ENCODE peak calls at places on chromosomes 5 and 9, in five cellular contexts. S is choroid plexus epithelial cell, Q is GM23248, G is AG04450, Y is OCI-LY7. U is an unnamed sample.
A peak's percentile ranks its signal among the peaks of the same experiment; 100 is the strongest.

GRCh38 chr5:157442989-157443619 is 16.9 kb upstream of the NIPAL4 start:
- DNase-seq in S (no peak), Q (no peak), G (no peak), Y (no peak), U (no peak)

GRCh38 chr5:149210968-149211495 is 60.6 kb upstream of the AFAP1L1 start:
- DNase-seq in Y (no peak), Q (no peak), G (no peak), S (peak; percentile 38), U (no peak)

GRCh38 chr5:142426129-142426641 is 101.4 kb upstream of the SPRY4 start:
- DNase-seq in G (no peak), Q (peak; percentile 38), Y (no peak), S (peak; percentile 84), U (no peak)

GRCh38 chr9:125513634-125514413 is 193.2 kb downstream of the MAPKAP1 start:
- DNase-seq in Q (peak; percentile 78), S (peak; percentile 81), Y (no peak), G (no peak), U (peak; percentile 17)

GRCh38 chr5:2173067-2173466 is 290.3 kb upstream of the IRX4 start:
- DNase-seq in Q (no peak), Y (no peak), G (no peak), S (no peak), U (no peak)

GRCh38 chr9:127717766-127718165 is 1.9 kb downstream of the TTC16 start:
- DNase-seq in S (no peak), G (no peak), Y (no peak), Q (no peak), U (no peak)

GRCh38 chr9:70257991-70258691 is 637 bp upstream of the SMC5 start:
- DNase-seq in G (peak; percentile 18), Q (peak; percentile 68), Y (peak; percentile 30), S (peak; percentile 62), U (no peak)

GRCh38 chr5:148788636-148789035 is 37.8 kb upstream of the ADRB2 start:
- DNase-seq in Q (peak; percentile 22), S (no peak), Y (no peak), G (no peak), U (no peak)

GRCh38 chr5:159050408-159051091 is 49.2 kb downstream of the EBF1 start:
- DNase-seq in Q (peak; percentile 91), S (peak; percentile 83), G (no peak), Y (peak; percentile 51), U (no peak)

GRCh38 chr9:135272608-135273007 is 185.1 kb downstream of the OLFM1 start:
- DNase-seq in Y (no peak), S (no peak), G (no peak), Q (no peak), U (no peak)

GRCh38 chr9:114035221-114035844 is 42.8 kb downstream of the AMBP start:
- DNase-seq in Q (no peak), G (no peak), Y (no peak), S (no peak), U (no peak)

GRCh38 chr5:72503888-72504491 is 3.2 kb downstream of the ZNF366 start:
- DNase-seq in Y (no peak), S (peak; percentile 46), Q (peak; percentile 60), G (no peak), U (no peak)

GRCh38 chr5:177603631-177604030 is 3.7 kb downstream of the B4GALT7 start:
- DNase-seq in Q (no peak), S (no peak), G (no peak), Y (no peak), U (no peak)

GRCh38 chr9:125985998-125986655 is 239.0 kb downstream of the PBX3 start:
- DNase-seq in Q (no peak), G (no peak), S (no peak), Y (no peak), U (no peak)

GRCh38 chr5:143705416-143705815 is 106.5 kb upstream of the HMHB1 start:
- DNase-seq in Y (no peak), Q (no peak), S (no peak), G (no peak), U (no peak)

GRCh38 chr5:71666321-71666720 is 52.8 kb upstream of the CARTPT start:
- DNase-seq in G (no peak), S (no peak), Q (no peak), Y (no peak), U (no peak)

GRCh38 chr5:37722236-37723146 is 117.3 kb downstream of the GDNF start:
- DNase-seq in Q (peak; percentile 97), G (peak; percentile 65), Y (no peak), S (peak; percentile 90), U (peak; percentile 88)

GRCh38 chr5:100840364-100840763 is 62.7 kb downstream of the ST8SIA4 start:
- DNase-seq in Q (peak; percentile 39), G (no peak), S (peak; percentile 88), Y (peak; percentile 40), U (no peak)

GRCh38 chr9:135085830-135086546 is 1.5 kb upstream of the OLFM1 start:
- DNase-seq in Y (peak; percentile 26), S (peak; percentile 75), G (peak; percentile 6), Q (peak; percentile 86), U (no peak)

GRCh38 chr5:59845733-59846132 is 47.8 kb downstream of the PDE4D start:
- DNase-seq in G (no peak), S (peak; percentile 87), Y (no peak), Q (peak; percentile 6), U (no peak)

GRCh38 chr9:33946779-33947535 is 101.7 kb downstream of the UBAP2 start:
- DNase-seq in S (peak; percentile 96), G (peak; percentile 91), Q (peak; percentile 97), Y (no peak), U (peak; percentile 95)

GRCh38 chr9:33852216-33852826 is 35.4 kb downstream of the UBE2R2 start:
- DNase-seq in Y (peak; percentile 74), Q (peak; percentile 79), G (no peak), S (peak; percentile 61), U (no peak)

GRCh38 chr9:136086213-136086881 is 8.7 kb downstream of the NACC2 start:
- DNase-seq in Y (no peak), G (no peak), S (no peak), Q (no peak), U (no peak)

GRCh38 chr9:71675857-71676165 is 92.5 kb downstream of the CEMIP2 start:
- DNase-seq in S (no peak), Q (no peak), G (no peak), Y (no peak), U (no peak)

GRCh38 chr5:133336121-133336968 is 276.0 kb downstream of the FSTL4 start:
- DNase-seq in Y (no peak), Q (no peak), G (no peak), S (no peak), U (no peak)

GRCh38 chr5:174510771-174511453 is 213.5 kb upstream of the MSX2 start:
- DNase-seq in Y (no peak), G (no peak), Q (no peak), S (no peak), U (no peak)

GRCh38 chr5:131957721-131958483 is 12.4 kb upstream of the MEIKIN start:
- DNase-seq in G (no peak), Y (no peak), Q (no peak), S (no peak), U (no peak)

GRCh38 chr5:74665246-74665645 is 19.8 kb upstream of the HEXB start:
- DNase-seq in S (peak; percentile 63), Q (no peak), Y (no peak), G (no peak), U (no peak)

GRCh38 chr5:173830421-173830820 is 57.7 kb upstream of the CPEB4 start:
- DNase-seq in G (no peak), S (no peak), Q (no peak), Y (peak; percentile 59), U (no peak)

GRCh38 chr5:396715-397032 is 46.3 kb upstream of the EXOC3 start:
- DNase-seq in S (no peak), Y (no peak), G (no peak), Q (no peak), U (no peak)

GRCh38 chr5:400282-401215 is 42.4 kb upstream of the EXOC3 start:
- DNase-seq in Q (peak; percentile 92), Y (no peak), S (no peak), G (no peak), U (peak; percentile 84)

GRCh38 chr5:398475-399295 is 44.3 kb upstream of the EXOC3 start:
- DNase-seq in G (no peak), Q (no peak), Y (no peak), S (no peak), U (no peak)

GRCh38 chr5:401216-402034 is 41.6 kb upstream of the EXOC3 start:
- DNase-seq in Y (no peak), G (no peak), S (no peak), Q (no peak), U (no peak)

GRCh38 chr5:399296-400281 is 43.4 kb upstream of the EXOC3 start:
- DNase-seq in Q (peak; percentile 100), G (peak; percentile 95), Y (no peak), S (peak; percentile 82), U (peak; percentile 88)
- H3K4me3 ChIP-seq in Q (peak overlapping the region; percentile 63), G (no peak overlapping the region), Y (no peak overlapping the region), S (peak overlapping the region; percentile 23), U (peak overlapping the region; percentile 45)

GRCh38 chr9:90423661-90424193 is 218.9 kb downstream of the DIRAS2 start:
- DNase-seq in Y (no peak), Q (no peak), S (peak; percentile 10), G (no peak), U (no peak)
- H3K4me3 ChIP-seq in Y (no peak overlapping the region), Q (no peak overlapping the region), S (no peak overlapping the region), G (no peak overlapping the region), U (no peak overlapping the region)

DNA sequence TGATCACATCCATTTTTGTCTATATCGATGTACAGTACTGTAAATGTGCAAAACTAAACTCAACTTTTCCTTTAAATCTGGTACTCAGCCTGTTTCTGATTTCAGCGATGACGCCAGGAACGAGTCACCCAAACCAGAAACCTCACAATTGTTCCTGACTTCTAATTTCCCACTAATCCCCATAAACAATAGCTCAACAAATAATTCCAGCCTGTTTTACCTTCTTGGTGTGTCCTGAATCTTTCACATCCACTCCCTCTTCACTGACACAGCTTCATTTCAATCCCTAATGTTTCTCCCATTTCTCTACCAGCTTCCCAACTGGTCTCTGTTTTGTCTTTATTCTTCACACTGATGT is 98.0 kb upstream of the SLC30A5 start:
- DNase-seq in S (no peak), Y (no peak), Q (no peak), G (no peak), U (no peak)
- H3K4me3 ChIP-seq in S (no peak overlapping the region), Y (no peak overlapping the region), Q (no peak overlapping the region), G (no peak overlapping the region), U (no peak overlapping the region)

GRCh38 chr5:78204241-78204640 is 90.3 kb downstream of the AP3B1 start:
- DNase-seq in G (no peak), Q (no peak), S (no peak), Y (no peak), U (no peak)

GRCh38 chr5:78203815-78204214 is 90.7 kb downstream of the AP3B1 start:
- DNase-seq in G (no peak), Q (no peak), Y (no peak), S (no peak), U (no peak)
- H3K4me3 ChIP-seq in G (no peak overlapping the region), Q (no peak overlapping the region), Y (no peak overlapping the region), S (no peak overlapping the region), U (no peak overlapping the region)

GRCh38 chr5:18920966-18921365 is 1067.0 kb downstream of the CDH18 start:
- DNase-seq in Q (no peak), S (no peak), Y (no peak), G (no peak), U (no peak)
- H3K4me3 ChIP-seq in Q (no peak overlapping the region), S (no peak overlapping the region), Y (no peak overlapping the region), G (no peak overlapping the region), U (no peak overlapping the region)